ENCODE peak calls at places on chromosomes 7 and 10, in eight cellular contexts. B, Q, J, P, E, O, A and U are unnamed samples.
A peak's percentile ranks its signal among the peaks of the same experiment; 100 is the strongest.

GRCh38 chr10:33421789-33422188 is 87.3 kb upstream of the NRP1 start:
- DNase-seq in B (peak; percentile 22), Q (no peak), J (peak; percentile 25), P (no peak), E (no peak), O (peak; percentile 75), A (peak; percentile 38), U (no peak)

GRCh38 chr7:138138244-138138643 is 62.0 kb downstream of the AKR1D1 start:
- DNase-seq in B (no peak), Q (no peak), J (no peak), P (no peak), E (no peak), O (no peak), A (no peak), U (no peak)

GRCh38 chr10:283916-284356 is 148.7 kb downstream of the ZMYND11 start:
- DNase-seq in B (no peak), Q (no peak), J (no peak), P (no peak), E (no peak), O (no peak), A (no peak), U (no peak)

GRCh38 chr7:106720641-106721040 is 59.7 kb upstream of the CCDC71L start:
- DNase-seq in B (no peak), Q (no peak), J (no peak), P (no peak), E (no peak), O (no peak), A (no peak), U (no peak)

GRCh38 chr7:130921391-130922180 is 187.6 kb upstream of the KLF14 start:
- DNase-seq in B (peak; percentile 83), Q (peak; percentile 66), J (no peak), P (peak; percentile 89), E (no peak), O (peak; percentile 79), A (peak; percentile 57), U (peak; percentile 56)

GRCh38 chr7:2934984-2935740 is 91.1 kb upstream of the GNA12 start:
- DNase-seq in B (no peak), Q (no peak), J (no peak), P (no peak), E (no peak), O (peak; percentile 45), A (no peak), U (no peak)

GRCh38 chr7:92567460-92567859 is 22.7 kb downstream of the FAM133B start:
- DNase-seq in B (no peak), Q (no peak), J (no peak), P (no peak), E (no peak), O (no peak), A (no peak), U (no peak)

GRCh38 chr10:51109821-51110533 is 35.7 kb downstream of the PRKG1 start:
- DNase-seq in B (no peak), Q (no peak), J (no peak), P (no peak), E (no peak), O (no peak), A (no peak), U (no peak)

GRCh38 chr10:109914966-109915365 is 8.3 kb downstream of the XPNPEP1 start:
- DNase-seq in B (no peak), Q (no peak), J (peak; percentile 69), P (no peak), E (peak; percentile 62), O (no peak), A (no peak), U (no peak)

GRCh38 chr10:130463876-130464360 is 327.7 kb downstream of the GLRX3 start:
- DNase-seq in B (no peak), Q (no peak), J (no peak), P (peak; percentile 49), E (no peak), O (peak; percentile 48), A (no peak), U (no peak)

GRCh38 chr7:104823177-104823576 is 190.8 kb upstream of the KMT2E start:
- DNase-seq in B (no peak), Q (no peak), J (no peak), P (no peak), E (no peak), O (no peak), A (no peak), U (no peak)

GRCh38 chr7:104826140-104826539 is 187.9 kb upstream of the KMT2E start:
- DNase-seq in B (no peak), Q (no peak), J (no peak), P (no peak), E (no peak), O (no peak), A (no peak), U (no peak)

DNA sequence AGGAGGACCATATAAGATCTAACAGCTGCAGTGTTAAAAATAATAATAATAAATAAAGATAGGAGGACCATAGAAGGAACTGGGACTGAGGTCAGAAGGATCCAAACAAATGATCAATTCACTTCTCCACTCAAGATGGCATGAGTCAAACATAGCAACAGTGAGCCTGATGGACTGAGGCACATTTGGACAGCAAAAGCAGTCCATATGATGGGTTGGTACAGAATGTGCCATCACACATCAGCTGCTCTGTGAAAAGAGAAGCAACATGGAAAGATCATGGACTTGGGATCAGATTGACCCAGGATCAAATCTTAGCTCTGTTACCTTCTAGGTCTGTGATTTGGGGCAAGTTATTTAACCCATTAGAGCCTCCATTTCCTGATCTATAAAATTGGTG is 188.9 kb upstream of the KMT2E start:
- DNase-seq in B (no peak), Q (no peak), J (no peak), P (no peak), E (no peak), O (no peak), A (no peak), U (no peak)
- TF ChIP-seq POLR2A in B (no peak), Q (no peak), J (no peak), P (no peak), E (no peak), O (no peak), A (no peak), U (no peak)

GRCh38 chr7:4434306-4434705 is 247.8 kb upstream of the FOXK1 start:
- DNase-seq in B (no peak), Q (no peak), J (no peak), P (no peak), E (no peak), O (no peak), A (no peak), U (no peak)
- H3K9me3 ChIP-seq in B (peaks cover 4% of the 10 kb centered on the region), Q (no peaks in the 10 kb centered on the region), J (peaks cover 15% of the 10 kb centered on the region), P (peaks cover 6% of the 10 kb centered on the region), E (peaks cover 8% of the 10 kb centered on the region), O (peaks cover 12% of the 10 kb centered on the region), A (no peaks in the 10 kb centered on the region), U (no peaks in the 10 kb centered on the region)

GRCh38 chr10:100988166-100988565 is 823 bp downstream of the TWNK start:
- DNase-seq in B (no peak), Q (no peak), J (no peak), P (no peak), E (no peak), O (no peak), A (no peak), U (no peak)
- H3K27ac ChIP-seq in B (peak overlapping the region; percentile 91), Q (no peak overlapping the region), J (peak overlapping the region; percentile 97), P (no peak overlapping the region), E (peak overlapping the region; percentile 84), O (no peak overlapping the region), A (no peak overlapping the region), U (no peak overlapping the region)

DNA sequence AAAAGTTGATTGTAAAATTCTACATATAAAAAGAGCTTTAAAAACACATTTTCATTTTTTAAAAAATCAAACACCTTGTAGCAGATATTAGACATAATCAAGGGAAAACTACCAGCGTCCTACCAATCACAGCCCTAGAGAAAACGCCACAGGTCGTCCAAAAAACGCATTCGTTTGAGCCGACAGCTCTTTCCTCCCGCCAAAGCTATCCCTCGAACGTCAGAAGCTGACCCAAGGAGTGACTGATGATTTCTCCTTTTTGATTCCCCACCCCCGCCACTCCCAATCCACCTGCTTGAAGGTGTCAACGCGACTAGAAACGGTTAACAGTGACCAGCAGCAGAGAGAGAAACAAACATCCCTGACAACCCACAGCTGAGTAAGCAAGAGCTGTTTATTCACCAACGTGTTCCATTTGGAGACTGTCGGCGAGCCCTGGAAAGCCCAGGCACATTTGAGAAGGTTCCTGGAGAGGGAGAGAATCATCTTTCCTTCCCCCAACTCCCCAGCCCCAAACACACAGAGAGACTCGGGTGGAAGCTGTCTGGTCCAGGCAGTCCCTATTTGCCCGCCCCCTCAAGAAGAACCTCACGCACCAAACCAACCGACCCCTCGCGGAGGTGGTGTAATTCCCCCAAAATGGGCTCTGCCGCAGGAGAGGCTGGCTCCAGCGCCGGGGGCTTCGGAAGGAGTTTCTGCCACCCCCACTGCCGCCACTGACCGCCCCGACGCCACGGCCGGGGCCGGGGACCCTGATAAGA is 622 bp downstream of the CPEB3 start:
- DNase-seq in B (peak; percentile 54), Q (no peak), J (peak; percentile 43), P (peak; percentile 91), E (peak; percentile 32), O (peak; percentile 71), A (peak; percentile 21), U (peak; percentile 67)
- TF ChIP-seq POLR2A in B (no peak), Q (no peak), J (no peak), P (no peak), E (no peak), O (no peak), A (no peak), U (no peak)

DNA sequence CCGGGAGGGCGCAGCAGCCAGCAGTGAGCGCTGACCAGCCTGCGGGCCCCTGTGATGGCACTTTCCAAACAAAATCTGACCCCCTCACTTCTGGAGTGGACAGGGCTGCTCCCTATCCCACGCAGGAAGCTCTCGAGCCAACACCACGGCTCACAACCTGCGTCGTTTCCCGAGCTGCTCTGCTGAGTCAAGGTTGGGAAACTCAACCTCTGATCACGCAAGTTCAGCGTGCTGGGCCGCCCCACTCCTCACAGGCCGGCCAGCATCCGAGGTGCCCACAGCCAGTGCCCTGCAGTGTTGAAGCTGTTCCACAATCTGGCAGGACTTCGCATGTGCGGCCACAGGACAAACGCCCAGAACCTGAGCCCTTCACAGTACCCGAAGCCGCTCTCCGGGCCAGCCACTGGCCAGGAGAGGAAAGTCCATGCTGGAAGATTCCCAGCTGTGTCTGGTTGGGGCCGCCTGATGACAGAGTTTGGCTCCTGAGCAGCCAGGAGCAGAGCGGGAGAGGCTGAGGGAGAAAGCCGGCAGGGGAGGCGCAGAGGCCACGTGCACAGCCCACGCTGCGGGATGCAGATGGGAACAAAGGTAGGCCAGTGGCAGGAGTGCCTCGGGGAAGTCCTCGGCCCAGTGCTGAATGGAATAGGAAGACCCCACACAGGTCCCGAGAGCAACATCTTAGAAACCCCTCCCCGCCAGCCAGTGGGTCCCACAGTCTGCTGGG is 263.3 kb upstream of the TCERG1L start:
- DNase-seq in B (peak; percentile 45), Q (no peak), J (no peak), P (peak; percentile 64), E (no peak), O (no peak), A (no peak), U (no peak)
- H3K9me3 ChIP-seq in B (no peaks in the 10 kb centered on the region), Q (no peaks in the 10 kb centered on the region), J (no peaks in the 10 kb centered on the region), P (no peaks in the 10 kb centered on the region), E (no peaks in the 10 kb centered on the region), O (no peaks in the 10 kb centered on the region), A (no peaks in the 10 kb centered on the region), U (no peaks in the 10 kb centered on the region)